ENCODE peak calls at places on chromosome 16, in five cellular contexts. N is AG10803; F is CD4-positive, alpha-beta T cell; L is PC-9; W is GM10248. G is an unnamed sample.
A peak's percentile ranks its signal among the peaks of the same experiment; 100 is the strongest.

GRCh38 chr16:677306-678190 is 2.1 kb downstream of the RHBDL1 start:
- DNase-seq in N (no peak), W (no peak), F (no peak), L (no peak), G (no peak)

GRCh38 chr16:81647527-81647926 is 131.6 kb upstream of the PLCG2 start:
- DNase-seq in F (no peak), L (peak; percentile 51), N (peak; percentile 47), W (no peak), G (peak; percentile 30)

GRCh38 chr16:83561876-83562275 is 245.9 kb upstream of the HSBP1 start:
- DNase-seq in W (no peak), L (no peak), N (peak; percentile 18), F (no peak), G (peak; percentile 57)

GRCh38 chr16:1601489-1601888 is 10.4 kb downstream of the IFT140 start:
- DNase-seq in N (no peak), W (no peak), L (no peak), F (no peak), G (no peak)

GRCh38 chr16:74107795-74108610 is 188.6 kb upstream of the PSMD7 start:
- DNase-seq in W (peak; percentile 25), N (peak; percentile 11), L (peak; percentile 34), F (no peak), G (peak; percentile 4)

GRCh38 chr16:2472488-2472864 is 1.4 kb downstream of the NTN3 start:
- DNase-seq in F (no peak), L (no peak), W (no peak), N (no peak), G (no peak)

GRCh38 chr16:55330726-55331647 is 7.0 kb downstream of the IRX6 start:
- DNase-seq in L (no peak), F (no peak), W (no peak), N (no peak), G (no peak)

GRCh38 chr16:81838794-81839193 is 59.7 kb downstream of the PLCG2 start:
- DNase-seq in N (peak; percentile 23), W (peak; percentile 59), F (no peak), L (peak; percentile 69), G (peak; percentile 45)

GRCh38 chr16:73483934-73484712 is 436.2 kb upstream of the ZFHX3 start:
- DNase-seq in F (no peak), N (no peak), L (no peak), W (no peak), G (no peak)

GRCh38 chr16:81633147-81633619 is 145.9 kb upstream of the PLCG2 start:
- DNase-seq in F (no peak), L (no peak), N (no peak), W (no peak), G (no peak)

GRCh38 chr16:88309905-88310259 is 72.9 kb upstream of the ZNF469 start:
- DNase-seq in N (no peak), L (no peak), W (no peak), F (no peak), G (no peak)

GRCh38 chr16:14501331-14502255 is 128.5 kb downstream of the PARN start:
- DNase-seq in F (no peak), L (peak; percentile 94), N (peak; percentile 97), W (no peak), G (peak; percentile 94)

GRCh38 chr16:2143874-2144485 is 4.4 kb upstream of the RAB26 start:
- DNase-seq in F (no peak), N (no peak), L (no peak), W (no peak), G (no peak)

GRCh38 chr16:67531247-67531646 is 2.6 kb downstream of the RIPOR1 start:
- DNase-seq in F (no peak), W (peak; percentile 27), N (no peak), L (no peak), G (no peak)

GRCh38 chr16:67186550-67186950 is 2.8 kb upstream of the MATCAP1 start:
- DNase-seq in F (no peak), L (peak; percentile 57), W (no peak), N (peak; percentile 49), G (no peak)

GRCh38 chr16:7350801-7351200 is 18.2 kb downstream of the RBFOX1 start:
- DNase-seq in W (no peak), F (no peak), L (no peak), N (no peak), G (no peak)

GRCh38 chr16:7355758-7356157 is 23.1 kb downstream of the RBFOX1 start:
- DNase-seq in F (no peak), W (no peak), N (no peak), L (no peak), G (no peak)

GRCh38 chr16:7352114-7352513 is 19.5 kb downstream of the RBFOX1 start:
- DNase-seq in F (no peak), W (no peak), N (no peak), L (no peak), G (no peak)

GRCh38 chr16:7351572-7351971 is 18.9 kb downstream of the RBFOX1 start:
- DNase-seq in L (no peak), N (no peak), F (no peak), W (no peak), G (no peak)
- TF ChIP-seq CTCF in L (no peak), N (no peak), F (no peak), W (no peak), G (no peak)

DNA sequence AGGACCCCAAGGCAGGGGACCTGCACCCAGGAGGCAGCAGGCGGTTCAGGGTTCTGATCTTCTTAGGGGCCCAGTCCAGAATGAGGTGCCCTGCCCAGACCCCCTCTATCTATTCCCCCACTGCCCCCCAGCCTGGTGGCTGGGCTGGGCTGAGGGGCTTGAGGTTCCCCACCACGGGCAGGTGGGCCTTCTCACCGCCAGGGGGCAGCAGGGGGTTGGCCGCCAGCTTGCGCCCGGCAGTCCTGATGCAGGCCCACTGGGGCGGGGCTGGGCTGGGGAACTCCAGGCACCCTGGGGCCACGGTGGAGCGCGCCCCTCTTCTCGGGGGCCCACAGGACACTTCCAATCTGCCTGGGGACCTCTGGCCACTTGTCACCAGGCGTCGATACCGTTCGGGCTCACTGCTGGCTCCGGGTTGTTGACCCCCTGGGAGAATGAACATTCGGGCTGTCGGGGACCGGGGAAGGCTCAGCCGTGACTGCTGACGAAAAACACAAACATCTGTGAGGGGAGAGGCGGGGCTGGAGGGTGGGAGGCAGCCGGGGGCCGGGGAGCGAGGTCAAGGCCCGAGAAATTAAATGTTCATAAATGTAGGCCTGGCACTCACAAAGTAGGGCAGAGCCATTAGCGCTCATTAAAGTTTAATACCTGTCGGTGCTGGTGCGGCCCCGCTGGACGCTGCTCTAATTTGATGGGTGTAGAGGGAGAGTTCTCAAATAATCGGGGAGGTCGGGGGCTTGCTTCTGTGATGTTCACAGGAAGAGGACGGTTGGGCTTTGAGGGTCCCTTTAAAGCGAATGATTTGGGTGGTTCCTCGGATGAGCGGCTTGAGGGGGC is 219.2 kb upstream of the GSE1 start:
- DNase-seq in L (no peak), W (peak; percentile 88), F (peak; percentile 40), N (peak; percentile 51), G (peak; percentile 73)
- TF ChIP-seq CTCF in L (peak; percentile 66), W (peak; percentile 81), F (peak; percentile 78), N (peak; percentile 69), G (peak; percentile 84)

GRCh38 chr16:19559242-19559910 is 3.9 kb downstream of the VPS35L start:
- DNase-seq in L (no peak), F (no peak), W (peak; percentile 40), N (peak; percentile 69), G (peak; percentile 83)

GRCh38 chr16:19555186-19555937 is at the start of gene VPS35L:
- DNase-seq in F (peak; percentile 93), L (peak; percentile 73), N (peak; percentile 98), W (peak; percentile 93), G (peak; percentile 99)

GRCh38 chr16:19560078-19560477 is 4.6 kb downstream of the VPS35L start:
- DNase-seq in L (no peak), N (no peak), W (no peak), F (no peak), G (no peak)

DNA sequence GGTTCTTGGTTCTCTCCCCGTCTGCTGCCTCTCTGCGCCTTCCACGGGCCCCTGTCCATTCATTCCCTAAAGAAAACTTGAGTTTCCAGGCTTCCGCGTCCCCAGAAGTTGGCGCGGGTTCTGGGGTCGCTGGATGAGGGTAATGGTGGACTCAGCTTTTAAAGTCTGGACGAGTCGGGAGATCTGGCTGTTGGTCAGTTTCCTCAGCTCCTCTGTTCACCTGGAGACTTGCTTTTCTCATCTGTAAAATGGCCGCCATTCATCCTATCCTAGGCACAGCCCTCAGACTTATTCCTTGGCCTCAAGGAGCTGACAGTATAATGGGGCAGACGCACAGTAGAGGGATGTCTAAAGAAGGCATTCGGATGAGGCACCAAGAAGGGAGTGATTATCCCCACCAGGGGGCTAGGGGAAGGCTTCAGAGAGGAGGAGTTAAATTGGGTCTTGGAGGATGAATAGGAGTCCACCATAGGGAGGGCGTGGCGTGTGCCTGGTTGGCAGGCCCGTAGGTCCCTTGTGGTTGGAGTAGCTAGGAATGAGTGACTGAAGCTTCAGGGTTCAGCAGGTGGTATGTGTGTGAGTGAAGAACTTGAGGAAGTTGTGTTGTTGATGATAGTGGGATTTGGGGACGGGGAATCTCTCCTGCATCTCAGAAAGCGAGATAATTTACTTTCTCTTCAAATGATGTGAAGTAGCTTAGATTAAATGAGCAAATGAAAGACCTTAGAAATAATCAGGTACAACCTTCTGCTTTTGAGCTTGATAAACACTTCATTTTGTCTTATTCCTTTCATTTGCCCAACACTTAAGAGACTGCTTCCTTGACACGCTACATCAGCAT is 655 bp downstream of the VPS35L start:
- DNase-seq in L (no peak), W (peak; percentile 38), F (no peak), N (peak; percentile 23), G (peak; percentile 37)
- TF ChIP-seq CTCF in L (no peak), W (no peak), F (no peak), N (peak; percentile 28), G (peak; percentile 12)

GRCh38 chr16:9969580-9969979 is 212.6 kb downstream of the GRIN2A start:
- DNase-seq in F (no peak), W (no peak), N (no peak), L (no peak), G (no peak)
- TF ChIP-seq CTCF in F (no peak), W (no peak), N (no peak), L (no peak), G (no peak)

DNA sequence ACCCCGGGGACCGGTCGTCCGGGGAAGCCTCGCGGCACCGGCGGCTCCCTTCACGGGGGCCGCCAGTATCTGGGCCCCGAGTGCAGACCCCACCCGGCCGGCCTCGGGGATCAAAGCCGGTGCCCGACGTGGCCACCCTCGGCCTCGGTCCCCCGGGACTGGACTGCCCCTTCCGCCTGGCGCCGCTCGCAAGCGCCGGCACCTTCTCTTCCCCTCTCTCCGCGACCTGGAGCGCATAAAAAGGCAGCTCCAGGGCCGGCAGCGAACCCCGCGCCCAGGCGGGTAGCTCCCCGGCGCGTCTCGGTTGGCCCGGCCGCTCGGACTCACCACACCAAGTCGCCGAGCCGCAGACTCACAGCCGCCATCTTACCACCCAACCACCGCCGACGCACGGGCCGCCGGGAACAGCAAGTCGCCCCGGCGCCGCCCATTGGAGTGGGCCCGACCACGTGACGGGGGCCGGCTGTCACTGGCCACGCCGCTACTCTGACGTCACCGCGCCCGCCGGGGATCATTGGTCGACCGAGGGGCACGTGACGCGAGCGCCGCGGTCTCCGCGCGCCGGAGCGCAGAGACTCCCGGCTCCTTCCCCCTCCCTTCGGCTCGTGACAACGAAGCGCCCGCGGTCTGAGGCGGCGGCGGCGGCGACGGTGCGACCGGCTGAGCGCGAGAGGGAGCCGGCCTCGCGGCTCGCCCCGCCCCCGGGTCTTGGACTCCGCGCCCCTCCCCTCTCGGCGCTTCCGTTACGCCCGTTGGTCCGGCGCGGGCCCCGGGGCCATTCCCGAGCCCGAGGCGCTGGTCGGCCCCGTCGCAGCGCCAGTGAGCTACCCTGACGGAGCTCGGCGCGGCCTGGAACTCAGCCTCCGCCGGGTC is at the start of the genes GLYR1 and UBN1:
- DNase-seq in N (peak; percentile 95), W (peak; percentile 99), L (peak; percentile 89), F (peak; percentile 98), G (peak; percentile 98)
- TF ChIP-seq CTCF in N (no peak), W (no peak), L (no peak), F (no peak), G (no peak)

GRCh38 chr16:11621539-11621919 is 34.8 kb upstream of the LITAF start:
- DNase-seq in F (no peak), W (no peak), L (no peak), N (no peak), G (no peak)
- TF ChIP-seq CTCF in F (no peak), W (no peak), L (no peak), N (no peak), G (no peak)

GRCh38 chr16:25111403-25112166 is at the start of gene LCMT1:
- DNase-seq in W (peak; percentile 96), N (peak; percentile 96), F (peak; percentile 90), L (peak; percentile 96), G (peak; percentile 98)
- TF ChIP-seq CTCF in W (no peak), N (no peak), F (no peak), L (no peak), G (peak; percentile 2)

G was measured in choroid plexus epithelial cell.